ENCODE peak calls at places on chromosome 7, in six cellular contexts. V, L, R, I, S and W are unnamed samples.
A peak's percentile ranks its signal among the peaks of the same experiment; 100 is the strongest.

GRCh38 chr7:50292763-50293162 is 11.8 kb upstream of the IKZF1 start:
- DNase-seq in V (no peak), L (no peak), R (no peak), I (no peak), S (no peak), W (no peak)

GRCh38 chr7:6589829-6590644 is at the start of gene INTS15:
- DNase-seq in V (peak; percentile 96), L (peak; percentile 60), R (peak; percentile 90), I (peak; percentile 87), S (peak; percentile 89), W (peak; percentile 95)

GRCh38 chr7:106041140-106041717 is 70.9 kb downstream of the SYPL1 start:
- DNase-seq in V (peak; percentile 52), L (peak; percentile 41), R (peak; percentile 66), I (peak; percentile 36), S (no peak), W (peak; percentile 61)

GRCh38 chr7:42106562-42106961 is 130.4 kb downstream of the GLI3 start:
- DNase-seq in V (no peak), L (no peak), R (no peak), I (peak; percentile 43), S (no peak), W (no peak)

GRCh38 chr7:55158541-55158940 is 139.7 kb downstream of the EGFR start:
- DNase-seq in V (no peak), L (no peak), R (no peak), I (peak; percentile 61), S (no peak), W (no peak)

GRCh38 chr7:47449810-47450586 is 131.9 kb downstream of the TNS3 start:
- DNase-seq in V (no peak), L (no peak), R (no peak), I (peak; percentile 71), S (no peak), W (no peak)

GRCh38 chr7:99080679-99081078 is 63.2 kb downstream of the SMURF1 start:
- DNase-seq in V (no peak), L (no peak), R (peak; percentile 8), I (no peak), S (no peak), W (no peak)

GRCh38 chr7:101696-102376 is 90.5 kb upstream of the FAM20C start:
- DNase-seq in V (no peak), L (no peak), R (no peak), I (peak; percentile 33), S (no peak), W (no peak)

GRCh38 chr7:106571563-106571962 is 89.4 kb downstream of the CCDC71L start:
- DNase-seq in V (no peak), L (no peak), R (no peak), I (no peak), S (no peak), W (no peak)

GRCh38 chr7:45033261-45033930 is 33.4 kb downstream of the CCM2 start:
- DNase-seq in V (no peak), L (no peak), R (no peak), I (no peak), S (no peak), W (no peak)

GRCh38 chr7:70810558-70811139 is 321.3 kb upstream of the GALNT17 start:
- DNase-seq in V (no peak), L (no peak), R (no peak), I (no peak), S (no peak), W (no peak)

GRCh38 chr7:143387156-143387975 is 6.2 kb downstream of the ZYX start:
- DNase-seq in V (no peak), L (no peak), R (no peak), I (no peak), S (no peak), W (no peak)

GRCh38 chr7:45576249-45576929 is 2.2 kb downstream of the ADCY1 start:
- DNase-seq in V (no peak), L (no peak), R (no peak), I (peak; percentile 37), S (no peak), W (no peak)

GRCh38 chr7:90736968-90737939 is 141.1 kb downstream of the CDK14 start:
- DNase-seq in V (peak; percentile 57), L (no peak), R (no peak), I (no peak), S (no peak), W (no peak)

GRCh38 chr7:157757211-157757610 is 420.4 kb downstream of the DNAJB6 start:
- DNase-seq in V (no peak), L (no peak), R (no peak), I (no peak), S (no peak), W (no peak)

GRCh38 chr7:43220250-43220649 is 107.8 kb downstream of the HECW1 start:
- DNase-seq in V (no peak), L (no peak), R (no peak), I (peak; percentile 10), S (no peak), W (no peak)

DNA sequence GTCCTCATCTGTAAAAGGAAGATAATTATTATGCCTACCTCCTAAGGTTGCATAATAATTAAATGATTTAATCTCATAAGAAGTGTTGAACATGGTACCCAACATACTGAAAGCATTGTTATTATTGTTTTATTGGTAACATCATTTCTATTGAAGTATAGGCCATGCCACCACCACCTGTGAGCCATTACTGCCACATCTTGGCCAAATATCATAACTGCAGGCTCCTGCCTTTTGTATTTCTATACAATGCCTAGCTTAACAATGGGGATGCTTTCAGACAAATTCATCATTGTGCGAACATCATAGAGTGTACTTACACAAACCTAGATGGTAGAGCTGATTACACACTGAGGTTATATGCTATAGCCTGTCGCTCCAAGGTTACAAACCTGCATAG is 61.1 kb upstream of the NPSR1 start:
- DNase-seq in V (no peak), L (no peak), R (peak; percentile 22), I (peak; percentile 2), S (no peak), W (peak; percentile 40)
- TF ChIP-seq CTCF in V (peak; percentile 26), L (no peak), R (no peak), I (peak; percentile 56), S (peak; percentile 16), W (peak; percentile 65)

GRCh38 chr7:25318077-25318476 is 89.8 kb upstream of the NPVF start:
- DNase-seq in V (no peak), L (no peak), R (no peak), I (no peak), S (no peak), W (no peak)
- TF ChIP-seq CTCF in V (no peak), L (no peak), R (no peak), I (no peak), S (no peak), W (no peak)

GRCh38 chr7:30074422-30075030 is 46.3 kb downstream of the PLEKHA8 start:
- DNase-seq in V (no peak), L (no peak), R (no peak), I (peak; percentile 68), S (no peak), W (peak; percentile 23)
- TF ChIP-seq CTCF in V (peak; percentile 27), L (peak; percentile 27), R (no peak), I (peak; percentile 44), S (peak; percentile 33), W (peak; percentile 54)

DNA sequence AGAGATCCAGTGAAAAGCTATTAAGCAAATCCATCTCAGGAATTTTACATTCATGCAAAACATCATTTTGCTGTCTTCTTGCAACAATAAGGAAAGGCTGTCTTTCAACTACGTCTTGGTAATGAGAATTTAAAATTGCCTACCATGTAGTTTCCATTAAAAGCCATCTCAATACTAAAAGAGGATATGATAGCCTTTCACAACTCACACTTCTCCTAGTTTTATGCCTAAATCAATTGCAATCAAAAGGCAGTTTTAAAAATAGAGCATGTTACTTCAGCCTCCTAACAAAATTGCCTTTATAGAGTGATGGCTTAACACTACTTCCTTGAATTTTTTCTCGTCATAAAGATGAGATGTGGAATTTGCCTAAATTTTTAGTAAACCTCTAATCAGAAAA is 22.6 kb downstream of the MACC1 start:
- DNase-seq in V (no peak), L (no peak), R (no peak), I (no peak), S (no peak), W (no peak)
- TF ChIP-seq CTCF in V (no peak), L (no peak), R (no peak), I (no peak), S (no peak), W (no peak)

GRCh38 chr7:113015038-113015645 is 71.5 kb downstream of the GPR85 start:
- DNase-seq in V (no peak), L (no peak), R (no peak), I (peak; percentile 52), S (no peak), W (peak; percentile 3)
- TF ChIP-seq CTCF in V (peak; percentile 5), L (no peak), R (peak; percentile 48), I (peak; percentile 47), S (peak; percentile 47), W (no peak)

GRCh38 chr7:113715981-113716870 is 202.6 kb downstream of the PPP1R3A start:
- DNase-seq in V (no peak), L (no peak), R (no peak), I (no peak), S (no peak), W (no peak)

GRCh38 chr7:113705439-113705838 is 213.4 kb downstream of the PPP1R3A start:
- DNase-seq in V (no peak), L (no peak), R (no peak), I (no peak), S (no peak), W (no peak)

GRCh38 chr7:113715262-113715661 is 203.5 kb downstream of the PPP1R3A start:
- DNase-seq in V (no peak), L (no peak), R (no peak), I (no peak), S (no peak), W (no peak)

DNA sequence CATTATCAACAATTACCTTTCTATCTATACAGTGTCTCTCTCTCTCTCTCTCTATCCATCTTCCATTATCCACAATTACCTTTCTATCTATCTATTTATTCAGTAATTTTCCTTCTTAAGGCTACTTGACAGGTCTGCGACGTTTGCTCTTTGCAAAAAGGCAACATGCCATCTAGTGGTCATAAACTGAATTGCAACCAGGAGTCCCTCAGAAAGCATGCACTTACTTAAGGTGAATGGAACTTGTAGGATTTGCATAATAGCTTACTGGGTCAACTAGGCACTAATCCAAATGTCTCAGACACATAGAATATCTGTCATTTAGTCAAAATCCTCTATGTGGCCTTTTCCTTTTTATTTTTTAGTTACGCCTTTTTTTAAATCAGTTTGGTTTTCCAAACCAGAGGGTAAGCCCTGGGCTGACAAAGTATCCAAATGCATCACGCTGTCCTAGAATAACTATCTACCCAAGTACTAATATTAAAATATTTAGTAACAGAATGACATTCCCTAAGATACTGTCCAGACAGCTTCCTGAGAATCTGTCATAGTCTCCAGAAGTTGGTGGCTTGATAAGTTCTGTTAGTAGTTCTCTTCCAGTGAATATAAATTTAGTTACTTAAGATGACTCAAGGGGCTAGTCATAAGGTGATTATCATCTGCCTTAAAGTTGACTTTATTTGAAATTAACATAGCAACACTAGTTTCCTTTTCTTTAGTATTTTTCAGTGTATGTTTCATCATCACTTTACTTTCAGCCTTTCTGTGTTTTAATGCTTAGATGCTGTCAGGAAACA is 208.3 kb downstream of the PPP1R3A start:
- DNase-seq in V (peak; percentile 53), L (peak; percentile 34), R (peak; percentile 75), I (peak; percentile 89), S (no peak), W (peak; percentile 68)
- TF ChIP-seq CTCF in V (peak; percentile 92), L (peak; percentile 58), R (peak; percentile 98), I (peak; percentile 97), S (peak; percentile 92), W (peak; percentile 80)